ENCODE peak calls at places on chromosomes 1 and 21, in ten cellular contexts. W, Z, E, H, K, O, G, V, D and C are unnamed samples.
A peak's percentile ranks its signal among the peaks of the same experiment; 100 is the strongest.

GRCh38 chr1:32817815-32818786 is 648 bp downstream of the S100PBP start:
- DNase-seq in D (peak; percentile 80), E (peak; percentile 26), O (peak; percentile 54), H (no peak), W (peak; percentile 48), V (peak; percentile 71), K (peak; percentile 70), Z (peak; percentile 54), G (no peak), C (no peak)

GRCh38 chr1:207985190-207985589 is 74.3 kb upstream of the CD34 start:
- DNase-seq in W (no peak), Z (no peak), G (no peak), V (no peak), O (no peak), D (no peak), K (no peak), E (no peak), H (no peak), C (no peak)

GRCh38 chr21:37153935-37154350 is 80.9 kb downstream of the TTC3 start:
- DNase-seq in V (no peak), D (no peak), E (no peak), Z (no peak), K (no peak), W (peak; percentile 27), G (peak; percentile 40), H (no peak), O (peak; percentile 35), C (no peak)

GRCh38 chr1:15833069-15833679 is 14.3 kb upstream of the SPEN start:
- DNase-seq in Z (no peak), W (no peak), H (no peak), D (no peak), G (no peak), O (peak; percentile 81), V (peak; percentile 92), E (peak; percentile 30), K (peak; percentile 46), C (no peak)

GRCh38 chr1:198604973-198605372 is 33.9 kb upstream of the PTPRC start:
- DNase-seq in E (no peak), W (no peak), G (no peak), Z (no peak), D (no peak), H (no peak), O (no peak), V (no peak), K (no peak), C (no peak)

GRCh38 chr1:235297579-235297978 is 30.4 kb downstream of the ARID4B start:
- DNase-seq in G (no peak), K (no peak), W (peak; percentile 86), H (peak; percentile 26), V (no peak), Z (no peak), O (no peak), D (no peak), E (no peak), C (peak; percentile 33)

GRCh38 chr1:24464378-24464770 is 38.3 kb upstream of the RCAN3 start:
- DNase-seq in Z (no peak), D (peak; percentile 54), E (no peak), G (peak; percentile 20), K (no peak), W (no peak), O (peak; percentile 55), H (no peak), V (no peak), C (no peak)

GRCh38 chr1:181255270-181255929 is 166.9 kb downstream of the IER5 start:
- DNase-seq in K (peak; percentile 88), Z (no peak), W (peak; percentile 69), H (no peak), O (peak; percentile 99), V (peak; percentile 100), D (no peak), G (peak; percentile 98), E (no peak), C (no peak)

GRCh38 chr1:85157436-85157835 is 43.4 kb downstream of the SYDE2 start:
- DNase-seq in O (no peak), V (no peak), D (no peak), G (no peak), W (no peak), E (no peak), K (no peak), H (no peak), Z (no peak), C (no peak)

DNA sequence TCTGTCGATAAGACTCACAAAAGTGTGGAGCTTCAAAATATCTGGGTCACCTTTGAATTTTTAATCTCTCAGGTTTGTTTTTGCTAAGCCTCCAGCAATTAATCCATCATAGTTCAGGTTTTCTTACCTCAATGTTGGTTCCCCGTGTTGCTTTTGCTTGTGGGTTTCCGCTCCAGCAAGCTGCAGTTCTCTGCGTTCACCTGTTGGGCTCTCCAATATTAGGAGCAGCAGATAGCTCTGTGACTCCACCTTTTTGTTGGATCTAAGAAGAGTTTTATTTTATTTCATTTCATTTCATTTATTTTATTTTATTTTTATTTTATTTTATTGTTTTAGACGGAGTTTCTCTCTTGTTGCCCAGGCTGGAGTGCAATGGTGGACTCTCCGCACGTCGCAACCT is 335.5 kb downstream of the COL11A1 start:
- DNase-seq in D (no peak), K (no peak), G (no peak), O (no peak), E (no peak), H (no peak), Z (no peak), V (no peak), W (peak; percentile 2), C (no peak)
- TF ChIP-seq CTCF in D (no peak), K (no peak), G (no peak), O (no peak), E (no peak), H (no peak), Z (no peak), V (no peak), W (no peak), C (no peak)

DNA sequence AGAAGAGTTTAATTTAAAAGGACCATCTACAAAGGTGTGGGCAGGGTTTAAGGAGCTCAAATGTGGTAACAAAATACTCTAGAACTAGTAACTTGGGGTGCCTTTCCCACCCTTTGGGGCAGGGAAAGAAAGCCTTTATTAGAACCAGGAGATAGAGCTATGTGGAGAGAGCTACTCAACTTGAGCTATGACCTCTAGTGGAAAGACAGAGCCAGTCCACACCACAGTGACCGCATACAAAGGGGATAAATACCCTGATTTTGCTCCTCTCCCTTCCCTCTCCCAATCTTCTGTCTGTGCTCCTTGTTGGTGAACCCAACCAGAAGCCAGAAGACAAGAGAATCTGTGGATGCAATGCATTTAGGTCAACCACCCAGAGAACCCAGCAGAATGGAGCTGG is 54.4 kb upstream of the JAK1 start:
- DNase-seq in W (peak; percentile 52), E (no peak), Z (no peak), O (no peak), D (no peak), H (no peak), G (no peak), V (peak; percentile 30), K (no peak), C (no peak)
- TF ChIP-seq CTCF in W (peak; percentile 68), E (no peak), Z (peak; percentile 43), O (peak; percentile 51), D (no peak), H (peak; percentile 7), G (peak; percentile 48), V (peak; percentile 23), K (peak; percentile 13), C (peak; percentile 34)

GRCh38 chr1:108832929-108833328 is 24.0 kb downstream of the AKNAD1 start:
- DNase-seq in H (no peak), O (no peak), D (no peak), W (no peak), V (no peak), K (no peak), E (no peak), G (no peak), Z (no peak), C (no peak)
- TF ChIP-seq CTCF in H (no peak), O (no peak), D (no peak), W (no peak), V (no peak), K (no peak), E (no peak), G (no peak), Z (no peak), C (no peak)

GRCh38 chr1:230979952-230980351 is 1.1 kb downstream of the ARV1 start:
- DNase-seq in O (no peak), G (no peak), V (no peak), E (no peak), W (no peak), H (no peak), Z (no peak), D (no peak), K (no peak), C (no peak)

GRCh38 chr1:230979389-230979716 is 459 bp downstream of the ARV1 start:
- DNase-seq in H (no peak), V (no peak), E (no peak), D (no peak), Z (no peak), G (no peak), K (peak; percentile 1), O (no peak), W (no peak), C (no peak)

GRCh38 chr1:230983811-230984210 is 4.9 kb downstream of the ARV1 start:
- DNase-seq in H (no peak), G (no peak), Z (no peak), W (no peak), D (no peak), O (no peak), K (no peak), V (no peak), E (no peak), C (no peak)

GRCh38 chr1:230985711-230986110 is 6.8 kb downstream of the ARV1 start:
- DNase-seq in K (no peak), H (no peak), E (no peak), O (no peak), Z (no peak), G (no peak), D (no peak), W (no peak), V (no peak), C (no peak)

DNA sequence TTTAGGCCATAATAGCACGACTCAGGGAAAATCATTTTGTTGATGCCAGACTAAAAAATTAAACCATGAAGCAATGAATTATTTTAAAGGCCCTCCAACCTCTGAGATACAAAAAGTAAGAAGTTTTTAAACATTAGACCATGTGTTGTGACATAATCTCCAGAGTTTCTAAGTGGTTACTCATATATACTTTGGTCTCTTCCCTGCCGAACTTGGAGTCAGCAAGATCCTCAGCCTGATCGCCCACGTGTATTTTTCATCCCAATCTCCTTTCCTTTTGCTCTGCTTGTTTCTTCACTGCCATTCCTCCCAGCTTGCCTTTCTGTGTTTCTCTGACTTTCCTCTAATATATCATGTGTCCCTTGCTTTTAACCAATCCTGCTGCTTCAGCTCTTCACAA is 3.8 kb downstream of the ARV1 start:
- DNase-seq in Z (no peak), W (peak; percentile 79), V (no peak), H (no peak), G (peak; percentile 48), K (no peak), E (no peak), D (no peak), O (peak; percentile 73), C (no peak)
- TF ChIP-seq CTCF in Z (no peak), W (no peak), V (no peak), H (no peak), G (no peak), K (no peak), E (no peak), D (no peak), O (no peak), C (no peak)